ENCODE peak calls at places on chromosomes 2 and 18, in nine cellular contexts. One of them, this sample, is unnamed.

GRCh38 chr18:48962252-48962856 is 11.6 kb upstream of the SMAD7 start:
- DNase-seq in amygdala: no peak
- DNase-seq in T-helper 1 cell: no peak
- DNase-seq in T follicular helper cell: no peak
- DNase-seq in stimulated activated CD4-positive, alpha-beta T cell treated with anti-CD3 and anti-CD28 coated beads, Interleukin-2, amount 100 ng/mL, for 48 hours: no peak
- DNase-seq in posterior vena cava: no peak
- DNase-seq in hypothalamus: no peak
- DNase-seq in NCI-H82: no peak
- DNase-seq in LHCN-M2: no peak
- DNase-seq in this sample: no peak

GRCh38 chr2:35454966-35455638 is 900.5 kb upstream of the CRIM1 start:
- DNase-seq in LHCN-M2: peak; percentile 80
- DNase-seq in hypothalamus: no peak
- DNase-seq in T follicular helper cell: no peak
- DNase-seq in stimulated activated CD4-positive, alpha-beta T cell treated with anti-CD3 and anti-CD28 coated beads, Interleukin-2, amount 100 ng/mL, for 48 hours: no peak
- DNase-seq in posterior vena cava: no peak
- DNase-seq in amygdala: no peak
- DNase-seq in NCI-H82: peak; percentile 89
- DNase-seq in T-helper 1 cell: no peak
- DNase-seq in this sample: no peak

GRCh38 chr2:239685556-239685955 is 284.7 kb upstream of the HDAC4 start:
- DNase-seq in posterior vena cava: no peak
- DNase-seq in T follicular helper cell: no peak
- DNase-seq in LHCN-M2: no peak
- DNase-seq in NCI-H82: no peak
- DNase-seq in hypothalamus: no peak
- DNase-seq in T-helper 1 cell: no peak
- DNase-seq in amygdala: no peak
- DNase-seq in stimulated activated CD4-positive, alpha-beta T cell treated with anti-CD3 and anti-CD28 coated beads, Interleukin-2, amount 100 ng/mL, for 48 hours: no peak
- DNase-seq in this sample: no peak

GRCh38 chr2:128028668-128029054 is 802 bp upstream of the SAP130 start:
- DNase-seq in amygdala: no peak
- DNase-seq in posterior vena cava: no peak
- DNase-seq in LHCN-M2: no peak
- DNase-seq in stimulated activated CD4-positive, alpha-beta T cell treated with anti-CD3 and anti-CD28 coated beads, Interleukin-2, amount 100 ng/mL, for 48 hours: no peak
- DNase-seq in hypothalamus: no peak
- DNase-seq in T follicular helper cell: no peak
- DNase-seq in NCI-H82: peak; percentile 62
- DNase-seq in T-helper 1 cell: no peak
- DNase-seq in this sample: no peak

GRCh38 chr2:42693013-42693575 is 70.8 kb downstream of the OXER1 start:
- DNase-seq in T follicular helper cell: no peak
- DNase-seq in hypothalamus: no peak
- DNase-seq in stimulated activated CD4-positive, alpha-beta T cell treated with anti-CD3 and anti-CD28 coated beads, Interleukin-2, amount 100 ng/mL, for 48 hours: no peak
- DNase-seq in LHCN-M2: peak; percentile 19
- DNase-seq in posterior vena cava: no peak
- DNase-seq in T-helper 1 cell: no peak
- DNase-seq in NCI-H82: no peak
- DNase-seq in amygdala: no peak
- DNase-seq in this sample: no peak

GRCh38 chr2:179243046-179243445 is 21.6 kb downstream of the SESTD1 start:
- DNase-seq in LHCN-M2: no peak
- DNase-seq in NCI-H82: no peak
- DNase-seq in T-helper 1 cell: no peak
- DNase-seq in T follicular helper cell: no peak
- DNase-seq in posterior vena cava: no peak
- DNase-seq in amygdala: no peak
- DNase-seq in stimulated activated CD4-positive, alpha-beta T cell treated with anti-CD3 and anti-CD28 coated beads, Interleukin-2, amount 100 ng/mL, for 48 hours: no peak
- DNase-seq in hypothalamus: no peak
- DNase-seq in this sample: no peak

GRCh38 chr2:196295005-196295404 is 123.6 kb upstream of the STK17B start:
- DNase-seq in T-helper 1 cell: no peak
- DNase-seq in stimulated activated CD4-positive, alpha-beta T cell treated with anti-CD3 and anti-CD28 coated beads, Interleukin-2, amount 100 ng/mL, for 48 hours: no peak
- DNase-seq in posterior vena cava: no peak
- DNase-seq in NCI-H82: no peak
- DNase-seq in hypothalamus: no peak
- DNase-seq in LHCN-M2: peak; percentile 79
- DNase-seq in amygdala: no peak
- DNase-seq in T follicular helper cell: no peak
- DNase-seq in this sample: no peak

GRCh38 chr18:40769786-40770185 is 1185.2 kb upstream of the PIK3C3 start:
- DNase-seq in stimulated activated CD4-positive, alpha-beta T cell treated with anti-CD3 and anti-CD28 coated beads, Interleukin-2, amount 100 ng/mL, for 48 hours: no peak
- DNase-seq in hypothalamus: no peak
- DNase-seq in T-helper 1 cell: no peak
- DNase-seq in NCI-H82: no peak
- DNase-seq in T follicular helper cell: no peak
- DNase-seq in posterior vena cava: no peak
- DNase-seq in amygdala: no peak
- DNase-seq in LHCN-M2: no peak
- DNase-seq in this sample: no peak

GRCh38 chr2:134367915-134368911 is 114.3 kb downstream of the MGAT5 start:
- DNase-seq in T follicular helper cell: no peak
- DNase-seq in hypothalamus: no peak
- DNase-seq in stimulated activated CD4-positive, alpha-beta T cell treated with anti-CD3 and anti-CD28 coated beads, Interleukin-2, amount 100 ng/mL, for 48 hours: no peak
- DNase-seq in amygdala: no peak
- DNase-seq in LHCN-M2: peak; percentile 54
- DNase-seq in T-helper 1 cell: no peak
- DNase-seq in posterior vena cava: no peak
- DNase-seq in NCI-H82: no peak
- DNase-seq in this sample: no peak

GRCh38 chr2:10322481-10322880 is 19.8 kb downstream of the HPCAL1 start:
- DNase-seq in T-helper 1 cell: no peak
- DNase-seq in stimulated activated CD4-positive, alpha-beta T cell treated with anti-CD3 and anti-CD28 coated beads, Interleukin-2, amount 100 ng/mL, for 48 hours: no peak
- DNase-seq in NCI-H82: no peak
- DNase-seq in hypothalamus: no peak
- DNase-seq in posterior vena cava: no peak
- DNase-seq in T follicular helper cell: no peak
- DNase-seq in amygdala: no peak
- DNase-seq in LHCN-M2: no peak
- DNase-seq in this sample: no peak

GRCh38 chr2:85444629-85445028 is 26.1 kb downstream of the SH2D6 start:
- DNase-seq in hypothalamus: no peak
- DNase-seq in posterior vena cava: no peak
- DNase-seq in LHCN-M2: peak; percentile 54
- DNase-seq in amygdala: no peak
- DNase-seq in T-helper 1 cell: no peak
- DNase-seq in stimulated activated CD4-positive, alpha-beta T cell treated with anti-CD3 and anti-CD28 coated beads, Interleukin-2, amount 100 ng/mL, for 48 hours: no peak
- DNase-seq in T follicular helper cell: no peak
- DNase-seq in NCI-H82: no peak
- DNase-seq in this sample: no peak

GRCh38 chr18:75422341-75422910 is 5.1 kb downstream of the SMIM21 start:
- DNase-seq in T-helper 1 cell: no peak
- DNase-seq in stimulated activated CD4-positive, alpha-beta T cell treated with anti-CD3 and anti-CD28 coated beads, Interleukin-2, amount 100 ng/mL, for 48 hours: no peak
- DNase-seq in hypothalamus: no peak
- DNase-seq in amygdala: no peak
- DNase-seq in posterior vena cava: no peak
- DNase-seq in NCI-H82: no peak
- DNase-seq in LHCN-M2: peak; percentile 32
- DNase-seq in T follicular helper cell: no peak
- DNase-seq in this sample: no peak

GRCh38 chr2:196808281-196808680 is 874 bp downstream of the C2orf66 start:
- DNase-seq in posterior vena cava: no peak
- DNase-seq in NCI-H82: peak; percentile 79
- DNase-seq in T-helper 1 cell: no peak
- DNase-seq in T follicular helper cell: no peak
- DNase-seq in amygdala: no peak
- DNase-seq in hypothalamus: no peak
- DNase-seq in stimulated activated CD4-positive, alpha-beta T cell treated with anti-CD3 and anti-CD28 coated beads, Interleukin-2, amount 100 ng/mL, for 48 hours: no peak
- DNase-seq in LHCN-M2: peak; percentile 32
- DNase-seq in this sample: no peak

GRCh38 chr2:19355416-19355821 is 3.0 kb downstream of the OSR1 start:
- DNase-seq in LHCN-M2: no peak
- DNase-seq in posterior vena cava: no peak
- DNase-seq in T follicular helper cell: no peak
- DNase-seq in hypothalamus: no peak
- DNase-seq in NCI-H82: no peak
- DNase-seq in T-helper 1 cell: no peak
- DNase-seq in amygdala: no peak
- DNase-seq in stimulated activated CD4-positive, alpha-beta T cell treated with anti-CD3 and anti-CD28 coated beads, Interleukin-2, amount 100 ng/mL, for 48 hours: no peak
- DNase-seq in this sample: no peak

GRCh38 chr18:78797499-78797898 is 182.1 kb upstream of the SALL3 start:
- DNase-seq in LHCN-M2: no peak
- DNase-seq in T-helper 1 cell: no peak
- DNase-seq in stimulated activated CD4-positive, alpha-beta T cell treated with anti-CD3 and anti-CD28 coated beads, Interleukin-2, amount 100 ng/mL, for 48 hours: no peak
- DNase-seq in amygdala: no peak
- DNase-seq in posterior vena cava: peak; percentile 66
- DNase-seq in hypothalamus: no peak
- DNase-seq in NCI-H82: no peak
- DNase-seq in T follicular helper cell: no peak
- DNase-seq in this sample: no peak

GRCh38 chr2:166802475-166802874 is 85.8 kb upstream of the XIRP2 start:
- DNase-seq in stimulated activated CD4-positive, alpha-beta T cell treated with anti-CD3 and anti-CD28 coated beads, Interleukin-2, amount 100 ng/mL, for 48 hours: no peak
- DNase-seq in LHCN-M2: no peak
- DNase-seq in amygdala: no peak
- DNase-seq in hypothalamus: no peak
- DNase-seq in T follicular helper cell: no peak
- DNase-seq in T-helper 1 cell: no peak
- DNase-seq in NCI-H82: no peak
- DNase-seq in posterior vena cava: no peak
- DNase-seq in this sample: no peak

GRCh38 chr2:241901018-241901380 is 31.5 kb downstream of the RTP5 start:
- DNase-seq in stimulated activated CD4-positive, alpha-beta T cell treated with anti-CD3 and anti-CD28 coated beads, Interleukin-2, amount 100 ng/mL, for 48 hours: no peak
- DNase-seq in NCI-H82: no peak
- DNase-seq in hypothalamus: no peak
- DNase-seq in LHCN-M2: no peak
- DNase-seq in posterior vena cava: no peak
- DNase-seq in T follicular helper cell: no peak
- DNase-seq in amygdala: no peak
- DNase-seq in T-helper 1 cell: no peak
- DNase-seq in this sample: no peak

GRCh38 chr2:65746919-65747678 is 314.7 kb upstream of the SPRED2 start:
- DNase-seq in stimulated activated CD4-positive, alpha-beta T cell treated with anti-CD3 and anti-CD28 coated beads, Interleukin-2, amount 100 ng/mL, for 48 hours: no peak
- DNase-seq in NCI-H82: no peak
- DNase-seq in T follicular helper cell: no peak
- DNase-seq in T-helper 1 cell: no peak
- DNase-seq in hypothalamus: no peak
- DNase-seq in LHCN-M2: no peak
- DNase-seq in amygdala: peak; percentile 1
- DNase-seq in posterior vena cava: no peak
- DNase-seq in this sample: no peak